ENCODE peak calls at places on chromosomes 7 and 10, in six cellular contexts. One of them, this sample, is unnamed.

GRCh38 chr7:100917018-100917365 is 21.3 kb upstream of the ACHE start:
- DNase-seq in NCI-H510A treated with DMSO at 0.1 percent for 48 hours: no peak
- DNase-seq in stimulated activated naive CD8-positive, alpha-beta T cell treated with anti-CD3 and anti-CD28 coated beads, Interleukin-15, amount 100 ng/mL, for 72 hours: no peak
- DNase-seq in T-cell: no peak
- DNase-seq in psoas muscle: no peak
- DNase-seq in B cell: no peak
- DNase-seq in this sample: no peak

GRCh38 chr7:1458676-1459511 is at the start of gene MICALL2:
- DNase-seq in NCI-H510A treated with DMSO at 0.1 percent for 48 hours: no peak
- DNase-seq in stimulated activated naive CD8-positive, alpha-beta T cell treated with anti-CD3 and anti-CD28 coated beads, Interleukin-15, amount 100 ng/mL, for 72 hours: no peak
- DNase-seq in T-cell: no peak
- DNase-seq in psoas muscle: peak
- DNase-seq in B cell: no peak
- DNase-seq in this sample: peak

GRCh38 chr10:132807621-132808049 is 21.7 kb upstream of the NKX6-2 start:
- DNase-seq in NCI-H510A treated with DMSO at 0.1 percent for 48 hours: no peak
- DNase-seq in stimulated activated naive CD8-positive, alpha-beta T cell treated with anti-CD3 and anti-CD28 coated beads, Interleukin-15, amount 100 ng/mL, for 72 hours: no peak
- DNase-seq in T-cell: no peak
- DNase-seq in psoas muscle: peak
- DNase-seq in B cell: no peak
- DNase-seq in this sample: no peak

GRCh38 chr10:47453435-47454293 is 30.3 kb downstream of the ANXA8 start:
- DNase-seq in NCI-H510A treated with DMSO at 0.1 percent for 48 hours: no peak
- DNase-seq in stimulated activated naive CD8-positive, alpha-beta T cell treated with anti-CD3 and anti-CD28 coated beads, Interleukin-15, amount 100 ng/mL, for 72 hours: no peak
- DNase-seq in T-cell: no peak
- DNase-seq in psoas muscle: no peak
- DNase-seq in B cell: no peak
- DNase-seq in this sample: no peak

GRCh38 chr7:3440509-3440908 is 139.5 kb downstream of the SDK1 start:
- DNase-seq in NCI-H510A treated with DMSO at 0.1 percent for 48 hours: no peak
- DNase-seq in stimulated activated naive CD8-positive, alpha-beta T cell treated with anti-CD3 and anti-CD28 coated beads, Interleukin-15, amount 100 ng/mL, for 72 hours: no peak
- DNase-seq in T-cell: no peak
- DNase-seq in psoas muscle: no peak
- DNase-seq in B cell: no peak
- DNase-seq in this sample: no peak

GRCh38 chr7:91674470-91674869 is 206.0 kb downstream of the MTERF1 start:
- DNase-seq in NCI-H510A treated with DMSO at 0.1 percent for 48 hours: no peak
- DNase-seq in stimulated activated naive CD8-positive, alpha-beta T cell treated with anti-CD3 and anti-CD28 coated beads, Interleukin-15, amount 100 ng/mL, for 72 hours: no peak
- DNase-seq in T-cell: no peak
- DNase-seq in psoas muscle: no peak
- DNase-seq in B cell: no peak
- DNase-seq in this sample: no peak

GRCh38 chr10:22597142-22597541 is 117.2 kb downstream of the PIP4K2A start:
- DNase-seq in NCI-H510A treated with DMSO at 0.1 percent for 48 hours: no peak
- DNase-seq in stimulated activated naive CD8-positive, alpha-beta T cell treated with anti-CD3 and anti-CD28 coated beads, Interleukin-15, amount 100 ng/mL, for 72 hours: no peak
- DNase-seq in T-cell: peak
- DNase-seq in psoas muscle: no peak
- DNase-seq in B cell: peak
- DNase-seq in this sample: no peak

GRCh38 chr10:114043532-114044250 is at the start of gene ADRB1:
- DNase-seq in NCI-H510A treated with DMSO at 0.1 percent for 48 hours: peak
- DNase-seq in stimulated activated naive CD8-positive, alpha-beta T cell treated with anti-CD3 and anti-CD28 coated beads, Interleukin-15, amount 100 ng/mL, for 72 hours: peak
- DNase-seq in T-cell: no peak
- DNase-seq in psoas muscle: peak
- DNase-seq in B cell: no peak
- DNase-seq in this sample: peak

GRCh38 chr7:26153823-26154783 is 2.1 kb downstream of the NFE2L3 start:
- DNase-seq in NCI-H510A treated with DMSO at 0.1 percent for 48 hours: no peak
- DNase-seq in stimulated activated naive CD8-positive, alpha-beta T cell treated with anti-CD3 and anti-CD28 coated beads, Interleukin-15, amount 100 ng/mL, for 72 hours: no peak
- DNase-seq in T-cell: no peak
- DNase-seq in psoas muscle: no peak
- DNase-seq in B cell: no peak
- DNase-seq in this sample: peak

GRCh38 chr7:47040795-47041194 is 541.1 kb downstream of the TNS3 start:
- DNase-seq in NCI-H510A treated with DMSO at 0.1 percent for 48 hours: no peak
- DNase-seq in stimulated activated naive CD8-positive, alpha-beta T cell treated with anti-CD3 and anti-CD28 coated beads, Interleukin-15, amount 100 ng/mL, for 72 hours: no peak
- DNase-seq in T-cell: no peak
- DNase-seq in psoas muscle: no peak
- DNase-seq in B cell: no peak
- DNase-seq in this sample: no peak

GRCh38 chr7:136528329-136528728 is 340.1 kb upstream of the CHRM2 start:
- DNase-seq in NCI-H510A treated with DMSO at 0.1 percent for 48 hours: no peak
- DNase-seq in stimulated activated naive CD8-positive, alpha-beta T cell treated with anti-CD3 and anti-CD28 coated beads, Interleukin-15, amount 100 ng/mL, for 72 hours: no peak
- DNase-seq in T-cell: no peak
- DNase-seq in psoas muscle: no peak
- DNase-seq in B cell: no peak
- DNase-seq in this sample: no peak

GRCh38 chr10:127228195-127228785 is 31.9 kb upstream of the INSYN2A start:
- DNase-seq in NCI-H510A treated with DMSO at 0.1 percent for 48 hours: no peak
- DNase-seq in stimulated activated naive CD8-positive, alpha-beta T cell treated with anti-CD3 and anti-CD28 coated beads, Interleukin-15, amount 100 ng/mL, for 72 hours: no peak
- DNase-seq in T-cell: no peak
- DNase-seq in psoas muscle: no peak
- DNase-seq in B cell: no peak
- DNase-seq in this sample: no peak

GRCh38 chr10:8133146-8133545 is 78.7 kb downstream of the GATA3 start:
- DNase-seq in NCI-H510A treated with DMSO at 0.1 percent for 48 hours: no peak
- DNase-seq in stimulated activated naive CD8-positive, alpha-beta T cell treated with anti-CD3 and anti-CD28 coated beads, Interleukin-15, amount 100 ng/mL, for 72 hours: peak
- DNase-seq in T-cell: no peak
- DNase-seq in psoas muscle: no peak
- DNase-seq in B cell: no peak
- DNase-seq in this sample: peak

GRCh38 chr10:99538287-99538917 is 5.7 kb downstream of the NKX2-3 start:
- DNase-seq in NCI-H510A treated with DMSO at 0.1 percent for 48 hours: no peak
- DNase-seq in stimulated activated naive CD8-positive, alpha-beta T cell treated with anti-CD3 and anti-CD28 coated beads, Interleukin-15, amount 100 ng/mL, for 72 hours: no peak
- DNase-seq in T-cell: no peak
- DNase-seq in psoas muscle: no peak
- DNase-seq in B cell: no peak
- DNase-seq in this sample: no peak

GRCh38 chr10:94131885-94132284 is 138.2 kb downstream of the PLCE1 start:
- DNase-seq in NCI-H510A treated with DMSO at 0.1 percent for 48 hours: no peak
- DNase-seq in stimulated activated naive CD8-positive, alpha-beta T cell treated with anti-CD3 and anti-CD28 coated beads, Interleukin-15, amount 100 ng/mL, for 72 hours: no peak
- DNase-seq in T-cell: no peak
- DNase-seq in psoas muscle: no peak
- DNase-seq in B cell: no peak
- DNase-seq in this sample: no peak

GRCh38 chr7:68722044-68722443 is 876.2 kb upstream of the AUTS2 start:
- DNase-seq in NCI-H510A treated with DMSO at 0.1 percent for 48 hours: peak
- DNase-seq in stimulated activated naive CD8-positive, alpha-beta T cell treated with anti-CD3 and anti-CD28 coated beads, Interleukin-15, amount 100 ng/mL, for 72 hours: no peak
- DNase-seq in T-cell: no peak
- DNase-seq in psoas muscle: no peak
- DNase-seq in B cell: no peak
- DNase-seq in this sample: no peak

GRCh38 chr7:155815332-155816191 is 3.3 kb upstream of the SHH start:
- DNase-seq in NCI-H510A treated with DMSO at 0.1 percent for 48 hours: no peak
- DNase-seq in stimulated activated naive CD8-positive, alpha-beta T cell treated with anti-CD3 and anti-CD28 coated beads, Interleukin-15, amount 100 ng/mL, for 72 hours: peak
- DNase-seq in T-cell: peak
- DNase-seq in psoas muscle: no peak
- DNase-seq in B cell: peak
- DNase-seq in this sample: peak

GRCh38 chr7:43791-44540 is 148.4 kb upstream of the FAM20C start:
- DNase-seq in NCI-H510A treated with DMSO at 0.1 percent for 48 hours: no peak
- DNase-seq in stimulated activated naive CD8-positive, alpha-beta T cell treated with anti-CD3 and anti-CD28 coated beads, Interleukin-15, amount 100 ng/mL, for 72 hours: no peak
- DNase-seq in T-cell: no peak
- DNase-seq in psoas muscle: peak
- DNase-seq in B cell: no peak
- DNase-seq in this sample: peak

GRCh38 chr7:143444785-143445184 is 1.5 kb downstream of the TAS2R60 start:
- DNase-seq in NCI-H510A treated with DMSO at 0.1 percent for 48 hours: no peak
- DNase-seq in stimulated activated naive CD8-positive, alpha-beta T cell treated with anti-CD3 and anti-CD28 coated beads, Interleukin-15, amount 100 ng/mL, for 72 hours: no peak
- DNase-seq in T-cell: no peak
- DNase-seq in psoas muscle: no peak
- DNase-seq in B cell: no peak
- DNase-seq in this sample: no peak

GRCh38 chr7:120052884-120053382 is 220.0 kb upstream of the KCND2 start:
- DNase-seq in NCI-H510A treated with DMSO at 0.1 percent for 48 hours: no peak
- DNase-seq in stimulated activated naive CD8-positive, alpha-beta T cell treated with anti-CD3 and anti-CD28 coated beads, Interleukin-15, amount 100 ng/mL, for 72 hours: no peak
- DNase-seq in T-cell: no peak
- DNase-seq in psoas muscle: peak
- DNase-seq in B cell: no peak
- DNase-seq in this sample: no peak

GRCh38 chr7:103929808-103930415 is 59.5 kb downstream of the RELN start:
- DNase-seq in NCI-H510A treated with DMSO at 0.1 percent for 48 hours: no peak
- DNase-seq in stimulated activated naive CD8-positive, alpha-beta T cell treated with anti-CD3 and anti-CD28 coated beads, Interleukin-15, amount 100 ng/mL, for 72 hours: no peak
- DNase-seq in T-cell: no peak
- DNase-seq in psoas muscle: no peak
- DNase-seq in B cell: no peak
- DNase-seq in this sample: no peak

GRCh38 chr10:32943854-32944661 is 14.0 kb downstream of the ITGB1 start:
- DNase-seq in NCI-H510A treated with DMSO at 0.1 percent for 48 hours: peak
- DNase-seq in stimulated activated naive CD8-positive, alpha-beta T cell treated with anti-CD3 and anti-CD28 coated beads, Interleukin-15, amount 100 ng/mL, for 72 hours: no peak
- DNase-seq in T-cell: no peak
- DNase-seq in psoas muscle: no peak
- DNase-seq in B cell: no peak
- DNase-seq in this sample: no peak

GRCh38 chr7:150945853-150946825 is 32.0 kb downstream of the KCNH2 start:
- DNase-seq in NCI-H510A treated with DMSO at 0.1 percent for 48 hours: no peak
- DNase-seq in stimulated activated naive CD8-positive, alpha-beta T cell treated with anti-CD3 and anti-CD28 coated beads, Interleukin-15, amount 100 ng/mL, for 72 hours: no peak
- DNase-seq in T-cell: no peak
- DNase-seq in psoas muscle: no peak
- DNase-seq in B cell: no peak
- DNase-seq in this sample: no peak

GRCh38 chr7:70570961-70571360 is 561.0 kb upstream of the GALNT17 start:
- DNase-seq in NCI-H510A treated with DMSO at 0.1 percent for 48 hours: no peak
- DNase-seq in stimulated activated naive CD8-positive, alpha-beta T cell treated with anti-CD3 and anti-CD28 coated beads, Interleukin-15, amount 100 ng/mL, for 72 hours: no peak
- DNase-seq in T-cell: no peak
- DNase-seq in psoas muscle: no peak
- DNase-seq in B cell: no peak
- DNase-seq in this sample: no peak

GRCh38 chr7:139648941-139649425 is 125.5 kb downstream of the CLEC2L start:
- DNase-seq in NCI-H510A treated with DMSO at 0.1 percent for 48 hours: no peak
- DNase-seq in stimulated activated naive CD8-positive, alpha-beta T cell treated with anti-CD3 and anti-CD28 coated beads, Interleukin-15, amount 100 ng/mL, for 72 hours: no peak
- DNase-seq in T-cell: no peak
- DNase-seq in psoas muscle: no peak
- DNase-seq in B cell: no peak
- DNase-seq in this sample: peak

GRCh38 chr7:138948403-138948802 is 32.8 kb downstream of the KIAA1549 start:
- DNase-seq in NCI-H510A treated with DMSO at 0.1 percent for 48 hours: no peak
- DNase-seq in stimulated activated naive CD8-positive, alpha-beta T cell treated with anti-CD3 and anti-CD28 coated beads, Interleukin-15, amount 100 ng/mL, for 72 hours: no peak
- DNase-seq in T-cell: no peak
- DNase-seq in psoas muscle: no peak
- DNase-seq in B cell: no peak
- DNase-seq in this sample: no peak

GRCh38 chr10:117409549-117410283 is 34.5 kb upstream of the PDZD8 start:
- DNase-seq in NCI-H510A treated with DMSO at 0.1 percent for 48 hours: no peak
- DNase-seq in stimulated activated naive CD8-positive, alpha-beta T cell treated with anti-CD3 and anti-CD28 coated beads, Interleukin-15, amount 100 ng/mL, for 72 hours: no peak
- DNase-seq in T-cell: no peak
- DNase-seq in psoas muscle: no peak
- DNase-seq in B cell: no peak
- DNase-seq in this sample: no peak

GRCh38 chr10:72321248-72322029 is 33.3 kb downstream of the DNAJB12 start:
- DNase-seq in NCI-H510A treated with DMSO at 0.1 percent for 48 hours: peak
- DNase-seq in stimulated activated naive CD8-positive, alpha-beta T cell treated with anti-CD3 and anti-CD28 coated beads, Interleukin-15, amount 100 ng/mL, for 72 hours: peak
- DNase-seq in T-cell: no peak
- DNase-seq in psoas muscle: no peak
- DNase-seq in B cell: no peak
- DNase-seq in this sample: no peak

GRCh38 chr7:39405591-39405990 is 160.6 kb upstream of the YAE1 start:
- DNase-seq in NCI-H510A treated with DMSO at 0.1 percent for 48 hours: no peak
- DNase-seq in stimulated activated naive CD8-positive, alpha-beta T cell treated with anti-CD3 and anti-CD28 coated beads, Interleukin-15, amount 100 ng/mL, for 72 hours: no peak
- DNase-seq in T-cell: no peak
- DNase-seq in psoas muscle: no peak
- DNase-seq in B cell: no peak
- DNase-seq in this sample: no peak

GRCh38 chr10:35456175-35456574 is 119.9 kb downstream of the CCNY start:
- DNase-seq in NCI-H510A treated with DMSO at 0.1 percent for 48 hours: no peak
- DNase-seq in stimulated activated naive CD8-positive, alpha-beta T cell treated with anti-CD3 and anti-CD28 coated beads, Interleukin-15, amount 100 ng/mL, for 72 hours: no peak
- DNase-seq in T-cell: no peak
- DNase-seq in psoas muscle: no peak
- DNase-seq in B cell: no peak
- DNase-seq in this sample: no peak